ENCODE peak calls at places on chromosomes 13 and 19, in four cellular contexts. K, M, S and V are unnamed samples. For H3K27me3, the result is how much of the 10 kb centered on the place peaks cover.

GRCh38 chr13:109383683-109384082 is 402.7 kb downstream of the IRS2 start:
- DNase-seq in K (no peak), M (no peak), S (no peak), V (no peak)

GRCh38 chr13:33745370-33746324 is 72.3 kb upstream of the RFC3 start:
- DNase-seq in K (no peak), M (no peak), S (no peak), V (no peak)

GRCh38 chr13:83024955-83025594 is 857.2 kb downstream of the SLITRK1 start:
- DNase-seq in K (no peak), M (no peak), S (no peak), V (no peak)

GRCh38 chr19:45526143-45526542 is 18.9 kb downstream of the VASP start:
- DNase-seq in K (peak), M (no peak), S (peak), V (peak)

GRCh38 chr13:51832471-51833152 is 12.4 kb downstream of the TMEM272 start:
- DNase-seq in K (no peak), M (peak), S (no peak), V (no peak)

GRCh38 chr19:5718579-5719273 is 1.2 kb downstream of the LONP1 start:
- DNase-seq in K (no peak), M (no peak), S (no peak), V (no peak)

GRCh38 chr19:49808762-49809154 is 4.3 kb downstream of the FUZ start:
- DNase-seq in K (peak), M (peak), S (peak), V (peak)

GRCh38 chr13:37491661-37492060 is 106.9 kb downstream of the POSTN start:
- DNase-seq in K (no peak), M (no peak), S (no peak), V (no peak)

GRCh38 chr19:54316746-54317107 is 3.8 kb upstream of the LILRA5 start:
- DNase-seq in K (peak), M (no peak), S (no peak), V (no peak)

GRCh38 chr13:21018220-21018619 is 43.2 kb downstream of the LATS2 start:
- DNase-seq in K (no peak), M (no peak), S (no peak), V (no peak)

GRCh38 chr13:90696254-90696653 is 651.2 kb upstream of the MIR17HG start:
- DNase-seq in K (no peak), M (no peak), S (no peak), V (no peak)

GRCh38 chr13:96967248-96967745 is 27.0 kb downstream of the OXGR1 start:
- DNase-seq in K (no peak), M (no peak), S (no peak), V (no peak)

GRCh38 chr13:32811297-32811800 is 204.9 kb upstream of the KL start:
- DNase-seq in K (no peak), M (no peak), S (no peak), V (no peak)

GRCh38 chr13:44197791-44198770 is 175.5 kb upstream of the SERP2 start:
- DNase-seq in K (no peak), M (no peak), S (no peak), V (no peak)

GRCh38 chr13:98839826-98840769 is 87.6 kb upstream of the SLC15A1 start:
- DNase-seq in K (peak), M (no peak), S (no peak), V (peak)

GRCh38 chr13:21074601-21075302 is 13.4 kb upstream of the LATS2 start:
- DNase-seq in K (no peak), M (no peak), S (no peak), V (no peak)

GRCh38 chr13:67186985-67187569 is 43.1 kb downstream of the PCDH9 start:
- DNase-seq in K (no peak), M (no peak), S (no peak), V (no peak)

GRCh38 chr19:49850221-49850486 is 805 bp upstream of the PTOV1 start:
- DNase-seq in K (no peak), M (no peak), S (no peak), V (no peak)

GRCh38 chr13:40145139-40145538 is 489.7 kb downstream of the COG6 start:
- DNase-seq in K (no peak), M (no peak), S (no peak), V (no peak)

GRCh38 chr13:78787189-78787588 is 128.2 kb upstream of the OBI1 start:
- DNase-seq in K (no peak), M (no peak), S (no peak), V (no peak)

GRCh38 chr13:32264407-32264806 is 50.8 kb downstream of the ZAR1L start:
- DNase-seq in K (no peak), M (no peak), S (no peak), V (no peak)

GRCh38 chr13:40618581-40619478 is 47.6 kb downstream of the FOXO1 start:
- DNase-seq in K (no peak), M (no peak), S (no peak), V (no peak)

DNA sequence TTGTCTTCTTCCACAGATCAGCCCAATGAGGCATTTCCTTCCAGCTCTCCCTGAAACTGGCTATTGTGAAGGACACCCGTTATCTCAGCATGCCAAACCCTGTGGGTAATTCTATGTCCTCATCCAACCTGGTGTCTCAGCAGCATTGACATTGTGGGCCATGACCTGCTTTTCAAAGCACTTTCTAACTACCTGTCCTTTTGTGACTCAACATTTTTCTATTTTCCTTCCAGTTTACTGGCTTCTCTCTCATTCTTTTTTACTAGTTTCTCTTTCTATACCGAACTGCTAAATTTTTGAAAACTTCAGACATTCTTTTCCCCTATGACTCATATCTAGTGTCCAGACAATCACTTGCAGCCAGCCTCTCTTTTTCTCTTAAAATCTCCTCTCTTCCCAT is 136.4 kb upstream of the HTR2A start:
- DNase-seq in K (no peak), M (no peak), S (no peak), V (no peak)
- H3K4me3 ChIP-seq in K (no peak), M (no peak), S (no peak), V (no peak)

GRCh38 chr19:13652810-13653590 is 111.3 kb upstream of the MRI1 start:
- DNase-seq in K (no peak), M (no peak), S (no peak), V (no peak)
- H3K27me3 ChIP-seq in K (under half), M (under half), S (under half), V (under half)

GRCh38 chr13:80244574-80244973 is 96.4 kb downstream of the SPRY2 start:
- DNase-seq in K (no peak), M (no peak), S (no peak), V (no peak)

GRCh38 chr13:80255946-80256345 is 85.0 kb downstream of the SPRY2 start:
- DNase-seq in K (no peak), M (no peak), S (no peak), V (no peak)

GRCh38 chr13:80245162-80245733 is 95.7 kb downstream of the SPRY2 start:
- DNase-seq in K (no peak), M (no peak), S (no peak), V (no peak)

GRCh38 chr13:80251403-80251802 is 89.5 kb downstream of the SPRY2 start:
- DNase-seq in K (no peak), M (no peak), S (no peak), V (no peak)

DNA sequence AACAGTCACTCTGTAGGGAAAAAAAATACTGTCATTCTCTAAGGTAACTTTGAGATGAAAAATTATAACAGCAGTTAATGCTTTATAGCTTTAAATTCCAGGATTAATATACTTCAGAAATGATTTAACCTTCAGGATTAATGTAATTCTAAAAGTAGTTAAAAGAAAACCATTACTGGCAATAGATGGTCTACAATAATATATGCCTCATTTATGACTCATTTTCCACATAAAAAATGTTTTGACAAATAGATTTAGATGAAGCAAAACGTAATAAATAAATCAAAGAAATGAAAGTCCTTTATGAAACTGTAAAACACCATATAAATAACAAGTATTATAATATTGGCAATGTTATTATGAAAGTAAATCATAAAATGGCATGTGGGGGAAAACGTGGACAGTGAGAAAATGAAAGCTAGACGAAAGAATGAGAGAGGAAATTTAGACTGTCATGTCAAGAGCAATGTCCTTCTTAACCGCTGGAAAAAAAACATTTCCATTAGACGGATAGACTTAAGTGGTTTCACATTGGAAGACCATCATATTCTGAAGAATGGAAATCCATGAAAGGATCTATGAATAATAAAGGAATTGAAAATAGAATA is 90.9 kb downstream of the SPRY2 start:
- DNase-seq in K (no peak), M (no peak), S (no peak), V (no peak)
- H3K4me3 ChIP-seq in K (no peak), M (no peak), S (peak), V (peak)

GRCh38 chr19:32061304-32061703 is 284.1 kb upstream of the ZNF507 start:
- DNase-seq in K (no peak), M (no peak), S (peak), V (no peak)
- H3K27me3 ChIP-seq in K (under half), M (under half), S (under half), V (under half)

DNA sequence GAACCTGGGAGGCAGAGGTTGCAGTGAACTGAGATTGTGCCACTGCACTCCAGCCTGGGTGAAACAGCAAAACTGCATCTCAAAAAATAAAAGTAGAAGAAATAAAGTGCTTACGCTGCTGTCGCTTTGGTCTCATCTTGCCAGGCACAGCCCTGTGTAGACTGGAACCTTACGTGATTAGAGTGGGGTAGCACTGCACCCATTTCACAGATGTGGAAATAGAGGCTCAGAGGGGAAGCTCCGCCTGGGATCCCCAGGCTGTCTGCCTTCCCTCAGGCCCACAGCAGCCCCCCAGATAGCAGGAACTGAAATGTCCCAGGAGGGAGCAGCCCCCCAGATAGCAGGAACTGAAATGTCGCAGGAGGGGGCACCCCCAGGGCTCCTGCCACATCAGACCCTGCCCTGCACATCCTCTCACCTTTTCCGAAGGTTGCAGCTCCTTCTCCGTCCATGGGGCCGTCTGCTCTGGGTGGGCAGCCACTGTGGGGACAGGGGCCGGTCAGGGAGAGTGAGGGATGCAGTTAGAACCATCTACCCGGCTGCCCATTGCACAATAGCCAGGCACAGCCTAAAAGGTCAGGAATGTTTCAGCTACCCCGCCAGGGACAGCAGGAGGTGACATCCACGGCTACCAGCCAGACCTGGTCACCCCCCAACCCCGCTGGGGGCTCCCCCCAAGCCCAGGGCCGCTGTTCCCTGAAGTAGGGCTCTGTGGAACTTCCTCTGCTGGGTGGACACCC is 1.9 kb downstream of the PLIN4 start:
- DNase-seq in K (no peak), M (no peak), S (no peak), V (no peak)
- H3K4me3 ChIP-seq in K (no peak), M (no peak), S (no peak), V (no peak)

GRCh38 chr19:38475176-38475575 is 41.7 kb downstream of the RYR1 start:
- DNase-seq in K (no peak), M (no peak), S (no peak), V (no peak)
- H3K27me3 ChIP-seq in K (under half), M (under half), S (under half), V (under half)

DNA sequence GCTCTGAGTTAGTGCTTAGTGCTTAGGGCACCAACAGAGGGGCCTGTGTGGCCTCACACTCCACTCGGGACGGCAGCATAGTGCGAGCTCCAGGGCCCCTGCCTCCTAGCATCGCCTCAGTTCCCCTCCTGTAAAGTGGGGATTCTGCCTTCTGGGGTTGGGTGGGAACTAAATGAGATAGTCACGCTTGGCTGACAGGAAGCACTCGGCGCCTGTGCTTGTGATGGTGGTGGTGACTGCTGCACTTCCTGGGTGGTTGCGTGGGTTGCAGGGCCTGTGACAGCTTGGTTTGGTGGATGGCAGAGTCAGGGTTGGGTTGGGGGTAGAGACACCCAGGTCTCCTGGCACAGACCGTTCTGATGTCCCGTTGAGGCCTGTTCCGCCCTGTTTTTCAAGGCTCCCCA is 7.7 kb downstream of the PLEKHF1 start:
- DNase-seq in K (no peak), M (peak), S (no peak), V (no peak)
- H3K4me3 ChIP-seq in K (no peak), M (peak), S (no peak), V (no peak)